ENCODE peak calls at places on chromosome 1, in ten cellular contexts. P is neural progenitor cell; C is activated naive CD4-positive, alpha-beta T cell treated with anti-CD3 and anti-CD28 coated beads for 36 hours; Q is fibroblast of gingiva; X is AG20443; D is stimulated activated CD4-positive, alpha-beta T cell treated with anti-CD3 and anti-CD28 coated beads, Interleukin-12 subunit alpha, Interleukin-12 subunit beta, amount 100 ng/mL, for 4 hours; K is T47D; N is islet precursor cell; W is left lung; V is COR-L47. M is an unnamed sample.

GRCh38 chr1:173870252-173871075 is 2.3 kb downstream of the ZBTB37 start:
- DNase-seq in P (no peak), C (peak; percentile 47), Q (no peak), X (no peak), D (no peak), K (peak; percentile 46), N (no peak), W (no peak), V (no peak), M (no peak)

GRCh38 chr1:9573723-9574122 is 15.0 kb upstream of the TMEM201 start:
- DNase-seq in P (peak; percentile 67), C (no peak), Q (peak; percentile 27), X (no peak), D (no peak), K (no peak), N (no peak), W (no peak), V (peak; percentile 18), M (no peak)

GRCh38 chr1:225694151-225694603 is 41.3 kb upstream of the ENAH start:
- DNase-seq in P (no peak), C (no peak), Q (no peak), X (no peak), D (no peak), K (no peak), N (peak; percentile 74), W (no peak), V (no peak), M (peak; percentile 51)

GRCh38 chr1:115977481-115978258 is 1.4 kb downstream of the SLC22A15 start:
- DNase-seq in P (no peak), C (no peak), Q (peak; percentile 82), X (peak; percentile 76), D (no peak), K (peak; percentile 6), N (peak; percentile 73), W (peak; percentile 60), V (no peak), M (peak; percentile 6)

GRCh38 chr1:50454911-50455310 is 31.7 kb upstream of the DMRTA2 start:
- DNase-seq in P (no peak), C (no peak), Q (no peak), X (no peak), D (no peak), K (no peak), N (no peak), W (no peak), V (no peak), M (no peak)

GRCh38 chr1:209651148-209651547 is 1.1 kb downstream of the LAMB3 start:
- DNase-seq in P (no peak), C (peak; percentile 89), Q (peak; percentile 52), X (peak; percentile 93), D (peak; percentile 47), K (peak; percentile 79), N (peak; percentile 94), W (peak; percentile 86), V (no peak), M (peak; percentile 65)

GRCh38 chr1:78607334-78607927 is 12.8 kb upstream of the IFI44L start:
- DNase-seq in P (peak; percentile 12), C (no peak), Q (peak; percentile 20), X (peak; percentile 49), D (no peak), K (peak; percentile 20), N (no peak), W (no peak), V (no peak), M (no peak)

GRCh38 chr1:54653036-54653435 is 11.4 kb downstream of the MROH7 start:
- DNase-seq in P (no peak), C (no peak), Q (no peak), X (peak; percentile 66), D (no peak), K (no peak), N (peak; percentile 77), W (no peak), V (no peak), M (peak; percentile 51)